ENCODE peak calls at places on chromosome 3, in four cellular contexts. One of them, this sample, is unnamed.

GRCh38 chr3:49787182-49787464 is 781 bp upstream of the IP6K1 start:
- DNase-seq in T-helper 9 cell: no peak
- DNase-seq in iris pigment epithelial cell: no peak
- DNase-seq in esophagus muscularis mucosa: no peak
- DNase-seq in this sample: no peak

GRCh38 chr3:107124885-107125284 is 252.4 kb upstream of the CCDC54 start:
- DNase-seq in iris pigment epithelial cell: peak; percentile 79
- DNase-seq in esophagus muscularis mucosa: no peak
- DNase-seq in T-helper 9 cell: no peak
- DNase-seq in this sample: no peak

GRCh38 chr3:21273256-21273999 is 477.6 kb downstream of the ZNF385D start:
- DNase-seq in T-helper 9 cell: no peak
- DNase-seq in esophagus muscularis mucosa: no peak
- DNase-seq in iris pigment epithelial cell: peak; percentile 31
- DNase-seq in this sample: no peak

GRCh38 chr3:27914199-27914598 is 192.1 kb upstream of the EOMES start:
- DNase-seq in esophagus muscularis mucosa: no peak
- DNase-seq in T-helper 9 cell: no peak
- DNase-seq in iris pigment epithelial cell: no peak
- DNase-seq in this sample: no peak

GRCh38 chr3:102060814-102061213 is 211.5 kb downstream of the NFKBIZ start:
- DNase-seq in iris pigment epithelial cell: no peak
- DNase-seq in esophagus muscularis mucosa: no peak
- DNase-seq in T-helper 9 cell: no peak
- DNase-seq in this sample: no peak

GRCh38 chr3:147945968-147946519 is 536.9 kb downstream of the ZIC1 start:
- DNase-seq in esophagus muscularis mucosa: no peak
- DNase-seq in iris pigment epithelial cell: peak; percentile 96
- DNase-seq in T-helper 9 cell: no peak
- DNase-seq in this sample: no peak

GRCh38 chr3:195238626-195239118 is 32.3 kb downstream of the XXYLT1 start:
- DNase-seq in T-helper 9 cell: no peak
- DNase-seq in iris pigment epithelial cell: peak; percentile 36
- DNase-seq in esophagus muscularis mucosa: peak; percentile 93
- DNase-seq in this sample: no peak

GRCh38 chr3:81339040-81339845 is 422.2 kb downstream of the GBE1 start:
- DNase-seq in esophagus muscularis mucosa: no peak
- DNase-seq in T-helper 9 cell: no peak
- DNase-seq in iris pigment epithelial cell: peak; percentile 34
- DNase-seq in this sample: no peak

GRCh38 chr3:127419140-127419539 is 131.3 kb upstream of the PRR20G start:
- DNase-seq in T-helper 9 cell: no peak
- DNase-seq in esophagus muscularis mucosa: peak; percentile 64
- DNase-seq in iris pigment epithelial cell: no peak
- DNase-seq in this sample: no peak

GRCh38 chr3:127458698-127459097 is 131.8 kb downstream of the TPRA1 start:
- DNase-seq in iris pigment epithelial cell: no peak
- DNase-seq in esophagus muscularis mucosa: no peak
- DNase-seq in T-helper 9 cell: no peak
- DNase-seq in this sample: no peak

GRCh38 chr3:28972921-28973320 is 307.9 kb upstream of the RBMS3 start:
- DNase-seq in T-helper 9 cell: no peak
- DNase-seq in esophagus muscularis mucosa: no peak
- DNase-seq in iris pigment epithelial cell: peak; percentile 85
- DNase-seq in this sample: no peak

This sample was measured in CD8-positive, alpha-beta memory T cell.